ENCODE peak calls at places on chromosomes 4 and X, in six cellular contexts. T is DMS53; E is CD8-positive, alpha-beta memory T cell; Z is Kasumi-1; Q is NCI-H2107; N is stimulated activated CD4-positive, alpha-beta T cell treated with anti-CD3 and anti-CD28 coated beads, Interleukin-15, amount 100 ng/mL, for 24 hours. C is an unnamed sample.

GRCh38 chr4:794911-795725 is 30.8 kb downstream of the CPLX1 start:
- DNase-seq in T (no peak), E (no peak), Z (no peak), Q (no peak), N (peak), C (no peak)

GRCh38 chr4:182809417-182810102 is 107.6 kb downstream of the DCTD start:
- DNase-seq in T (peak), E (no peak), Z (peak), Q (no peak), N (peak), C (no peak)

GRCh38 chr4:147136308-147136707 is 190.6 kb upstream of the TTC29 start:
- DNase-seq in T (no peak), E (no peak), Z (no peak), Q (no peak), N (no peak), C (peak)

GRCh38 chr4:32140636-32141035 is 1420.5 kb downstream of the PCDH7 start:
- DNase-seq in T (no peak), E (no peak), Z (peak), Q (no peak), N (no peak), C (no peak)

GRCh38 chr4:25505637-25505991 is 128.6 kb downstream of the ANAPC4 start:
- DNase-seq in T (no peak), E (no peak), Z (no peak), Q (no peak), N (no peak), C (no peak)

GRCh38 chrX:16445166-16445752 is 204.7 kb upstream of the S100G start:
- DNase-seq in T (peak), E (peak), Z (peak), Q (no peak), N (peak), C (peak)

GRCh38 chr4:13323916-13324315 is 160.2 kb downstream of the RAB28 start:
- DNase-seq in T (no peak), E (no peak), Z (no peak), Q (no peak), N (no peak), C (no peak)

GRCh38 chrX:100381613-100382012 is 28.5 kb downstream of the PCDH19 start:
- DNase-seq in T (no peak), E (no peak), Z (no peak), Q (no peak), N (no peak), C (no peak)

GRCh38 chr4:153573881-153574807 is 108.0 kb downstream of the TMEM131L start:
- DNase-seq in T (peak), E (peak), Z (peak), Q (no peak), N (peak), C (peak)

GRCh38 chr4:180394730-180395129 is 1848.5 kb upstream of the TENM3 start:
- DNase-seq in T (no peak), E (no peak), Z (no peak), Q (no peak), N (no peak), C (no peak)

GRCh38 chr4:74320559-74321118 is 12.4 kb downstream of the EPGN start:
- DNase-seq in T (peak), E (no peak), Z (peak), Q (no peak), N (peak), C (peak)

GRCh38 chr4:153514001-153514526 is 47.9 kb downstream of the TMEM131L start:
- DNase-seq in T (no peak), E (no peak), Z (no peak), Q (no peak), N (no peak), C (peak)

GRCh38 chr4:128355301-128355700 is 67.7 kb upstream of the PGRMC2 start:
- DNase-seq in T (peak), E (no peak), Z (peak), Q (no peak), N (no peak), C (no peak)

GRCh38 chr4:104465201-104465600 is 29.5 kb downstream of the CXXC4 start:
- DNase-seq in T (no peak), E (no peak), Z (no peak), Q (no peak), N (no peak), C (no peak)

GRCh38 chrX:45557390-45557789 is 356.7 kb upstream of the DIPK2B start:
- DNase-seq in T (peak), E (no peak), Z (no peak), Q (no peak), N (no peak), C (no peak)

GRCh38 chrX:49226946-49227345 is 6.2 kb downstream of the CACNA1F start:
- DNase-seq in T (peak), E (no peak), Z (no peak), Q (no peak), N (no peak), C (no peak)

GRCh38 chrX:123625952-123626351 is 106.9 kb downstream of the THOC2 start:
- DNase-seq in T (no peak), E (no peak), Z (no peak), Q (no peak), N (no peak), C (no peak)

GRCh38 chr4:37928896-37929537 is 31.2 kb upstream of the PTTG2 start:
- DNase-seq in T (no peak), E (no peak), Z (no peak), Q (no peak), N (no peak), C (no peak)

GRCh38 chr4:150224896-150225591 is 146.8 kb downstream of the DCLK2 start:
- DNase-seq in T (no peak), E (no peak), Z (no peak), Q (no peak), N (no peak), C (peak)

GRCh38 chr4:119212964-119213606 is 572 bp downstream of the USP53 start:
- DNase-seq in T (peak), E (peak), Z (peak), Q (peak), N (peak), C (peak)

GRCh38 chr4:37792241-37792640 is 34.2 kb upstream of the PGM2 start:
- DNase-seq in T (no peak), E (no peak), Z (no peak), Q (no peak), N (no peak), C (no peak)